ENCODE peak calls at places on chromosomes 16 and 17, in five cellular contexts. One of them, this sample, is unnamed.

GRCh38 chr16:59880626-59881025 is 1146.5 kb upstream of the GOT2 start:
- DNase-seq in GM23248: no peak
- DNase-seq in transverse colon: no peak
- DNase-seq in PC-3: peak; percentile 4
- DNase-seq in upper lobe of right lung: no peak
- DNase-seq in this sample: no peak

GRCh38 chr16:87576191-87576590 is 26.1 kb upstream of the JPH3 start:
- DNase-seq in GM23248: no peak
- DNase-seq in PC-3: no peak
- DNase-seq in upper lobe of right lung: no peak
- DNase-seq in transverse colon: no peak
- DNase-seq in this sample: peak; percentile 85

GRCh38 chr16:14462811-14463210 is 167.2 kb downstream of the PARN start:
- DNase-seq in PC-3: peak; percentile 6
- DNase-seq in GM23248: peak; percentile 62
- DNase-seq in upper lobe of right lung: no peak
- DNase-seq in transverse colon: no peak
- DNase-seq in this sample: no peak

GRCh38 chr16:29698484-29699323 is 19.7 kb downstream of the QPRT start:
- DNase-seq in transverse colon: no peak
- DNase-seq in upper lobe of right lung: no peak
- DNase-seq in PC-3: no peak
- DNase-seq in GM23248: no peak
- DNase-seq in this sample: peak; percentile 51

GRCh38 chr17:1041746-1042145 is 44.8 kb downstream of the TIMM22 start:
- DNase-seq in upper lobe of right lung: no peak
- DNase-seq in GM23248: no peak
- DNase-seq in transverse colon: no peak
- DNase-seq in PC-3: no peak
- DNase-seq in this sample: no peak

GRCh38 chr16:23071202-23072083 is 77.8 kb downstream of the USP31 start:
- DNase-seq in transverse colon: no peak
- DNase-seq in GM23248: peak; percentile 85
- DNase-seq in upper lobe of right lung: no peak
- DNase-seq in PC-3: no peak
- DNase-seq in this sample: no peak

GRCh38 chr16:79253100-79253631 is 347.4 kb downstream of the MAF start:
- DNase-seq in PC-3: no peak
- DNase-seq in upper lobe of right lung: no peak
- DNase-seq in transverse colon: peak; percentile 19
- DNase-seq in GM23248: no peak
- DNase-seq in this sample: no peak

GRCh38 chr16:50683689-50684374 is 2.7 kb upstream of the SNX20 start:
- DNase-seq in GM23248: no peak
- DNase-seq in upper lobe of right lung: no peak
- DNase-seq in PC-3: no peak
- DNase-seq in transverse colon: peak; percentile 69
- DNase-seq in this sample: no peak

GRCh38 chr16:75555213-75555706 is 792 bp downstream of the TMEM231 start:
- DNase-seq in transverse colon: peak; percentile 82
- DNase-seq in upper lobe of right lung: peak; percentile 81
- DNase-seq in PC-3: peak; percentile 88
- DNase-seq in GM23248: peak; percentile 95
- DNase-seq in this sample: peak; percentile 97

GRCh38 chr17:8997994-8998628 is 23.2 kb upstream of the NTN1 start:
- DNase-seq in PC-3: peak; percentile 65
- DNase-seq in GM23248: peak; percentile 76
- DNase-seq in upper lobe of right lung: peak; percentile 81
- DNase-seq in transverse colon: peak; percentile 67
- DNase-seq in this sample: peak; percentile 95

GRCh38 chr17:75783803-75784472 is 668 bp upstream of the UNK start:
- DNase-seq in upper lobe of right lung: peak; percentile 77
- DNase-seq in GM23248: no peak
- DNase-seq in PC-3: no peak
- DNase-seq in transverse colon: peak; percentile 44
- DNase-seq in this sample: no peak

GRCh38 chr16:87713469-87714229 is 52.1 kb downstream of the KLHDC4 start:
- DNase-seq in PC-3: no peak
- DNase-seq in transverse colon: no peak
- DNase-seq in GM23248: no peak
- DNase-seq in upper lobe of right lung: no peak
- DNase-seq in this sample: no peak

GRCh38 chr17:40931311-40931710 is 6.1 kb downstream of the KRT23 start:
- DNase-seq in PC-3: no peak
- DNase-seq in transverse colon: no peak
- DNase-seq in GM23248: no peak
- DNase-seq in upper lobe of right lung: no peak
- DNase-seq in this sample: no peak

GRCh38 chr17:37840576-37840975 is 83.6 kb upstream of the TBC1D3K start:
- DNase-seq in GM23248: no peak
- DNase-seq in upper lobe of right lung: no peak
- DNase-seq in PC-3: no peak
- DNase-seq in transverse colon: no peak
- DNase-seq in this sample: no peak

GRCh38 chr17:29469251-29469650 is 79.1 kb downstream of the TAOK1 start:
- DNase-seq in GM23248: no peak
- DNase-seq in transverse colon: no peak
- DNase-seq in upper lobe of right lung: no peak
- DNase-seq in PC-3: no peak
- DNase-seq in this sample: no peak

GRCh38 chr17:76909971-76910760 is 42.0 kb downstream of the MGAT5B start:
- DNase-seq in transverse colon: peak; percentile 17
- DNase-seq in GM23248: peak; percentile 52
- DNase-seq in PC-3: peak; percentile 62
- DNase-seq in upper lobe of right lung: peak; percentile 79
- DNase-seq in this sample: peak; percentile 98

GRCh38 chr16:64539811-64540210 is 582.1 kb downstream of the CDH11 start:
- DNase-seq in GM23248: no peak
- DNase-seq in transverse colon: no peak
- DNase-seq in PC-3: no peak
- DNase-seq in upper lobe of right lung: no peak
- DNase-seq in this sample: no peak

GRCh38 chr16:12461201-12461600 is 342.5 kb downstream of the CPPED1 start:
- DNase-seq in PC-3: no peak
- DNase-seq in upper lobe of right lung: no peak
- DNase-seq in GM23248: no peak
- DNase-seq in transverse colon: no peak
- DNase-seq in this sample: no peak

GRCh38 chr17:50168319-50168718 is 2.5 kb downstream of the SGCA start:
- DNase-seq in transverse colon: no peak
- DNase-seq in GM23248: no peak
- DNase-seq in PC-3: no peak
- DNase-seq in upper lobe of right lung: no peak
- DNase-seq in this sample: no peak

GRCh38 chr17:50166518-50167181 is 845 bp downstream of the SGCA start:
- DNase-seq in GM23248: no peak
- DNase-seq in transverse colon: no peak
- DNase-seq in PC-3: no peak
- DNase-seq in upper lobe of right lung: no peak
- DNase-seq in this sample: no peak

GRCh38 chr17:50165867-50166517 is at the start of gene SGCA:
- DNase-seq in PC-3: no peak
- DNase-seq in upper lobe of right lung: no peak
- DNase-seq in GM23248: no peak
- DNase-seq in transverse colon: no peak
- DNase-seq in this sample: no peak

GRCh38 chr17:50169121-50169764 is 3.4 kb downstream of the SGCA start:
- DNase-seq in upper lobe of right lung: no peak
- DNase-seq in PC-3: peak; percentile 80
- DNase-seq in transverse colon: peak; percentile 41
- DNase-seq in GM23248: peak; percentile 68
- DNase-seq in this sample: peak; percentile 98

GRCh38 chr17:50167371-50167770 is 1.6 kb downstream of the SGCA start:
- DNase-seq in PC-3: no peak
- DNase-seq in transverse colon: no peak
- DNase-seq in upper lobe of right lung: no peak
- DNase-seq in GM23248: no peak
- DNase-seq in this sample: no peak
- H3K27ac ChIP-seq in PC-3: no peak overlapping the region
- H3K27ac ChIP-seq in transverse colon: no peak overlapping the region
- H3K27ac ChIP-seq in upper lobe of right lung: no peak overlapping the region
- H3K27ac ChIP-seq in GM23248: no peak overlapping the region
- H3K27ac ChIP-seq in this sample: no peak overlapping the region

GRCh38 chr17:82314012-82314720 is 3.2 kb downstream of the CD7 start:
- DNase-seq in upper lobe of right lung: no peak
- DNase-seq in PC-3: no peak
- DNase-seq in GM23248: no peak
- DNase-seq in transverse colon: no peak
- DNase-seq in this sample: no peak
- H3K27ac ChIP-seq in upper lobe of right lung: no peak overlapping the region
- H3K27ac ChIP-seq in PC-3: no peak overlapping the region
- H3K27ac ChIP-seq in GM23248: no peak overlapping the region
- H3K27ac ChIP-seq in transverse colon: no peak overlapping the region
- H3K27ac ChIP-seq in this sample: no peak overlapping the region

GRCh38 chr16:22008215-22009142 is 568 bp downstream of the MOSMO start:
- DNase-seq in PC-3: no peak
- DNase-seq in upper lobe of right lung: peak; percentile 67
- DNase-seq in GM23248: peak; percentile 32
- DNase-seq in transverse colon: peak; percentile 24
- DNase-seq in this sample: peak; percentile 80
- H3K27ac ChIP-seq in PC-3: peak overlapping the region; percentile 46
- H3K27ac ChIP-seq in upper lobe of right lung: peak overlapping the region; percentile 65
- H3K27ac ChIP-seq in GM23248: no peak overlapping the region
- H3K27ac ChIP-seq in transverse colon: peak overlapping the region; percentile 89
- H3K27ac ChIP-seq in this sample: no peak overlapping the region

DNA sequence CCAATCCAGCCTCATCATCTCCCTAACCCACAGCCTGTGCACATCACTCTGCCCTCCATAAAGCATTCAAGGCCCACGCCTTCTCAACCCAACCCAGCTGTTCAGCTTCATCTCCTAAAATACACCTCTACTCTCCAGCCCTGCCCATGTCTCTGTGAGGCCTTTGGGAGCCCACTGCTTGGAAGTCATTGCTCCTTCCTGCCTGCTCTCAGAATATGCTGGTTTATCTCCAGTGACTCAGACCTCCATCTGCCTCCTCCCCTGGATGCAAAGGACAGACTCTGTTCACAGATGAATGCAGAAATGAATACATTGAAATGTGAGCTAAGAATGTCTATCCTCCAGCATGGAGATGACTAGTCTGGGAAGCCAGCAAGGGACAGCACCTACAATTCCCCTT is 19.0 kb downstream of the KCNG4 start:
- DNase-seq in transverse colon: no peak
- DNase-seq in GM23248: peak; percentile 55
- DNase-seq in upper lobe of right lung: no peak
- DNase-seq in PC-3: peak; percentile 13
- DNase-seq in this sample: no peak
- H3K27ac ChIP-seq in transverse colon: no peak overlapping the region
- H3K27ac ChIP-seq in GM23248: no peak overlapping the region
- H3K27ac ChIP-seq in upper lobe of right lung: no peak overlapping the region
- H3K27ac ChIP-seq in PC-3: no peak overlapping the region
- H3K27ac ChIP-seq in this sample: no peak overlapping the region

This sample was measured in endodermal cell.